ENCODE peak calls at places on chromosomes 11 and 22, in six cellular contexts. B is progenitor cell of endocrine pancreas, Z is ovary, I is HCT116, M is ascending aorta, W is Calu3. X is an unnamed sample.

GRCh38 chr11:42407379-42407778 is 904.4 kb upstream of the API5 start:
- DNase-seq in B (peak), Z (no peak), I (no peak), M (no peak), W (no peak), X (no peak)

GRCh38 chr11:1922411-1923113 is 3.1 kb downstream of the TNNT3 start:
- DNase-seq in B (no peak), Z (no peak), I (no peak), M (no peak), W (no peak), X (no peak)

GRCh38 chr11:66886317-66886588 is 29.4 kb downstream of the LRFN4 start:
- DNase-seq in B (no peak), Z (no peak), I (no peak), M (no peak), W (no peak), X (no peak)

GRCh38 chr11:14645985-14646900 is 2.6 kb downstream of the PDE3B start:
- DNase-seq in B (no peak), Z (no peak), I (no peak), M (no peak), W (no peak), X (no peak)

GRCh38 chr11:124402326-124402922 is 3.6 kb upstream of the OR8B3 start:
- DNase-seq in B (peak), Z (no peak), I (peak), M (peak), W (peak), X (peak)

GRCh38 chr11:5689551-5689983 is at the start of gene TRIM22:
- DNase-seq in B (no peak), Z (peak), I (no peak), M (peak), W (no peak), X (peak)

GRCh38 chr11:10305964-10306918 is 1.4 kb downstream of the ADM start:
- DNase-seq in B (no peak), Z (peak), I (no peak), M (no peak), W (peak), X (peak)

GRCh38 chr22:23182289-23183106 is 2.2 kb downstream of the BCR start:
- DNase-seq in B (no peak), Z (no peak), I (no peak), M (no peak), W (peak), X (peak)

GRCh38 chr11:34631297-34631696 is 10.4 kb downstream of the EHF start:
- DNase-seq in B (no peak), Z (no peak), I (no peak), M (no peak), W (no peak), X (no peak)

GRCh38 chr11:24386551-24387404 is 110.1 kb upstream of the LUZP2 start:
- DNase-seq in B (no peak), Z (no peak), I (no peak), M (no peak), W (peak), X (peak)

GRCh38 chr11:77557553-77557952 is 32.2 kb upstream of the AQP11 start:
- DNase-seq in B (no peak), Z (no peak), I (no peak), M (no peak), W (peak), X (peak)

GRCh38 chr22:48186121-48186790 is 1423.8 kb downstream of the TBC1D22A start:
- DNase-seq in B (no peak), Z (no peak), I (no peak), M (no peak), W (no peak), X (no peak)

GRCh38 chr22:48531721-48532435 is 1295.8 kb downstream of the BRD1 start:
- DNase-seq in B (no peak), Z (no peak), I (no peak), M (no peak), W (no peak), X (no peak)

GRCh38 chr11:2812371-2812991 is 73.1 kb downstream of the CDKN1C start:
- DNase-seq in B (no peak), Z (peak), I (no peak), M (no peak), W (no peak), X (peak)

GRCh38 chr11:27228232-27228631 is 134.8 kb downstream of the CCDC34 start:
- DNase-seq in B (no peak), Z (no peak), I (no peak), M (no peak), W (no peak), X (no peak)

GRCh38 chr11:62902932-62903331 is 18.2 kb downstream of the CHRM1 start:
- DNase-seq in B (no peak), Z (no peak), I (no peak), M (no peak), W (no peak), X (peak)

GRCh38 chr11:27313157-27313821 is 49.7 kb downstream of the CCDC34 start:
- DNase-seq in B (no peak), Z (no peak), I (no peak), M (no peak), W (no peak), X (no peak)

GRCh38 chr22:27045103-27045940 is 387.9 kb downstream of the MIAT start:
- DNase-seq in B (no peak), Z (no peak), I (no peak), M (no peak), W (peak), X (peak)

GRCh38 chr22:39242809-39243442 is 1.9 kb downstream of the PDGFB start:
- DNase-seq in B (peak), Z (no peak), I (no peak), M (no peak), W (peak), X (no peak)

GRCh38 chr11:118321386-118322082 is 17.0 kb downstream of the CD3E start:
- DNase-seq in B (no peak), Z (no peak), I (no peak), M (no peak), W (no peak), X (no peak)

GRCh38 chr11:64251986-64252837 is 882 bp downstream of the PLCB3 start:
- DNase-seq in B (no peak), Z (peak), I (no peak), M (no peak), W (peak), X (no peak)

GRCh38 chr22:38824587-38824986 is 19.2 kb downstream of the NPTXR start:
- DNase-seq in B (peak), Z (no peak), I (no peak), M (no peak), W (peak), X (peak)

GRCh38 chr11:104152941-104153340 is 11.0 kb downstream of the PDGFD start:
- DNase-seq in B (no peak), Z (no peak), I (no peak), M (no peak), W (no peak), X (no peak)

GRCh38 chr11:73114110-73114834 is 27.8 kb downstream of the FCHSD2 start:
- DNase-seq in B (no peak), Z (no peak), I (no peak), M (no peak), W (no peak), X (no peak)

GRCh38 chr11:21771097-21771496 is 421.8 kb upstream of the ANO5 start:
- DNase-seq in B (no peak), Z (no peak), I (no peak), M (no peak), W (no peak), X (no peak)

GRCh38 chr22:28951969-28952521 is 68.7 kb downstream of the ZNRF3 start:
- DNase-seq in B (no peak), Z (peak), I (no peak), M (no peak), W (peak), X (peak)
- TF ChIP-seq CTCF in B (no peak), Z (peak), I (no peak), M (peak), W (no peak), X (peak)

DNA sequence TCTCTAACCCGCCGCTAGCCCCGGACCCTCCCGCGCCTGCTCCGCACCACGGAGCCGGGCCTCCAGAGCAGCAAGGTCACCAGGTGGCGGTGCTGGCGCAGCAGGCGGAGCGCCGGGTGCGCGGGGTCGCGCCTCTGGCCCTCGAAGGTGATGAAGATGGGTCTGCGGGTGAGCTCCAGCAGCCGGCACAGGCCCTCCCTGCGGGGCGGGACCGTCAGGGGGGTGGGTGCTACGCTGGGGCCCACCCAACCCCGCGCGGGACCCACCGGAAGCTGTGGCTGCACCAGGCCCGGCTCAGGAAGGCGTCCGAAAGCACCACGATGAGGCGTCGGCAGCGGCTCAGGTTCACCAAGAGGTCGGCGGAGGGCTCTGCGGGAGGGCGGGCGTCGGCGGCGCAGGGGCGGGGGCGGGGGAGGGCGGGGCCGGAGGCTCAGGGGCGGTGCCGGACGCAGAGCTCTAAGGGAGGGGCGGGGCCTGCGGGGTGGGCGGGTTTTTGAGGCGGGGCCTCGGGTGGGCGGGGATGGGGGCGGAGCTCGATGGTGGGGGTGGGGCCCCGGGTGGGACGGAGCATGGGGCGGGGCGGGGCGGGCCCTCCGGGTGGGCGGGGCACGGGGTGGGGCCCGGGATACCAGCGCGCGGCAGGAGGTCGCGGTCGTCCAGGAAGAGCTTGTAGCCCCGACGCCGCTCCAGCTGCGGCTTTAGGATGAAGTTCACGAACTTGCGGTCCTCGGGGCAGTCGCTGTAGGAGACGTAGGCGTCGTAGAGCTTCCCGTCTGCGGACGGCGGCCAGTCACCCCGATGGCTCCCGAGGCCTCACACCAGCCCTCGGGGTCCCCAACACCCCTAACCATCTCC is 7.8 kb downstream of the SIGIRR start:
- DNase-seq in B (no peak), Z (peak), I (peak), M (peak), W (no peak), X (peak)
- TF ChIP-seq CTCF in B (no peak), Z (no peak), I (no peak), M (no peak), W (no peak), X (no peak)

GRCh38 chr22:44366372-44367310 is 53.9 kb upstream of the SHISAL1 start:
- DNase-seq in B (no peak), Z (peak), I (no peak), M (no peak), W (no peak), X (no peak)
- TF ChIP-seq CTCF in B (no peak), Z (no peak), I (no peak), M (no peak), W (no peak), X (no peak)

GRCh38 chr11:16605971-16606783 is 132.3 kb upstream of the C11orf58 start:
- DNase-seq in B (peak), Z (peak), I (peak), M (no peak), W (peak), X (peak)

GRCh38 chr11:16605440-16605970 is 132.9 kb upstream of the C11orf58 start:
- DNase-seq in B (no peak), Z (peak), I (no peak), M (no peak), W (peak), X (no peak)

GRCh38 chr11:16603890-16604783 is 134.3 kb upstream of the C11orf58 start:
- DNase-seq in B (no peak), Z (peak), I (no peak), M (no peak), W (peak), X (no peak)

GRCh38 chr11:16604784-16605439 is 133.5 kb upstream of the C11orf58 start:
- DNase-seq in B (no peak), Z (no peak), I (no peak), M (no peak), W (peak), X (no peak)

GRCh38 chr11:16603245-16603644 is 135.2 kb upstream of the C11orf58 start:
- DNase-seq in B (no peak), Z (no peak), I (no peak), M (no peak), W (peak), X (no peak)
- TF ChIP-seq CTCF in B (no peak), Z (no peak), I (no peak), M (no peak), W (no peak), X (no peak)

DNA sequence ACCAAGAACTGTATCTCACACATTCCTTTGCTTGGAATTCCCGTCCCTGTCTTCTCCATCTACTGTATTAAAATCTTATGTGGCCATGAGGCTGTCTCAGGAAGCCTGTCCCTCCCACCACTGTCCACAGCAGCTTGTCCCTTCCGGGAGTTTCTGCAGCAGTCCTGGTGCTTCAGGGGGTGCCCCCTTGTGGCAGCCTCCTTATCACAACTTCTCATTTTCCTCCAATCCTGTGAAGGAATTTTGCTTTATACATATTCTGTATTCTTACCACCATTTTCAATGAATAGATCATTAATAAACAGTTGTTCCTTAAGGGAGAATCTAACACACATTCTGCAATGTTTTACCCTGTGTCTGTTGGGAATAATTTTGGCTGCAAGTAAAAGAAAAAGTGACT is 220.4 kb upstream of the RAG2 start:
- DNase-seq in B (no peak), Z (no peak), I (peak), M (no peak), W (peak), X (no peak)
- TF ChIP-seq CTCF in B (peak), Z (no peak), I (peak), M (no peak), W (peak), X (peak)